ENCODE peak calls at places on chromosomes 4 and X, in six cellular contexts. L is brain microvascular endothelial cell, V is mammary epithelial cell, X is MM.1S, M is cardiac muscle cell, R is ovary. S is an unnamed sample.

GRCh38 chr4:38002451-38003071 is 42.4 kb downstream of the PTTG2 start:
- DNase-seq in L (no peak), V (peak), X (no peak), M (no peak), R (no peak), S (no peak)

GRCh38 chr4:139297001-139297410 is 4.3 kb upstream of the NAA15 start:
- DNase-seq in L (no peak), V (peak), X (peak), M (no peak), R (no peak), S (no peak)

GRCh38 chr4:135192746-135193535 is 991.4 kb upstream of the PABPC4L start:
- DNase-seq in L (peak), V (no peak), X (no peak), M (no peak), R (no peak), S (no peak)

GRCh38 chr4:113952452-113953029 is 26.9 kb downstream of the ARSJ start:
- DNase-seq in L (peak), V (peak), X (peak), M (peak), R (no peak), S (no peak)

GRCh38 chr4:174156239-174156826 is 127.1 kb downstream of the FBXO8 start:
- DNase-seq in L (peak), V (peak), X (peak), M (peak), R (no peak), S (no peak)

GRCh38 chr4:17336524-17336941 is 175.4 kb downstream of the QDPR start:
- DNase-seq in L (no peak), V (peak), X (peak), M (peak), R (peak), S (no peak)

GRCh38 chr4:80566203-80566872 is 230.8 kb downstream of the CFAP299 start:
- DNase-seq in L (no peak), V (no peak), X (no peak), M (no peak), R (no peak), S (no peak)

GRCh38 chr4:38990241-38990640 is 42.0 kb downstream of the TMEM156 start:
- DNase-seq in L (no peak), V (no peak), X (no peak), M (no peak), R (no peak), S (no peak)

GRCh38 chrX:1477801-1478458 is 25.2 kb upstream of the ASMTL start:
- DNase-seq in L (no peak), V (no peak), X (no peak), M (no peak), R (no peak), S (peak)

GRCh38 chr4:4856071-4857000 is 3.1 kb upstream of the MSX1 start:
- DNase-seq in L (no peak), V (no peak), X (no peak), M (no peak), R (no peak), S (no peak)

GRCh38 chrX:106862972-106863688 is 40.0 kb downstream of the RIPPLY1 start:
- DNase-seq in L (peak), V (peak), X (peak), M (peak), R (no peak), S (no peak)

GRCh38 chr4:15262396-15262795 is 165.4 kb upstream of the C1QTNF7 start:
- DNase-seq in L (peak), V (peak), X (no peak), M (no peak), R (no peak), S (no peak)

GRCh38 chr4:166229799-166230198 is 356.8 kb downstream of the TLL1 start:
- DNase-seq in L (no peak), V (no peak), X (no peak), M (no peak), R (no peak), S (no peak)

GRCh38 chr4:37936889-37937498 is 23.2 kb upstream of the PTTG2 start:
- DNase-seq in L (no peak), V (no peak), X (no peak), M (peak), R (no peak), S (peak)

GRCh38 chr4:69075061-69075792 is 21.0 kb upstream of the UGT2B7 start:
- DNase-seq in L (no peak), V (no peak), X (no peak), M (no peak), R (no peak), S (no peak)

GRCh38 chr4:82360298-82361177 is 13.3 kb downstream of the HNRNPD start:
- DNase-seq in L (no peak), V (peak), X (peak), M (peak), R (no peak), S (no peak)

GRCh38 chrX:40012800-40013682 is 84.7 kb downstream of the BCOR start:
- DNase-seq in L (peak), V (peak), X (peak), M (peak), R (peak), S (peak)

GRCh38 chr4:75429208-75429607 is 85.0 kb downstream of the RCHY1 start:
- DNase-seq in L (no peak), V (no peak), X (peak), M (no peak), R (no peak), S (no peak)

GRCh38 chr4:91427171-91427570 is 876.6 kb upstream of the GRID2 start:
- DNase-seq in L (no peak), V (peak), X (no peak), M (no peak), R (no peak), S (no peak)

GRCh38 chr4:166064706-166065105 is 191.7 kb downstream of the TLL1 start:
- DNase-seq in L (no peak), V (peak), X (no peak), M (no peak), R (no peak), S (no peak)

GRCh38 chrX:119391279-119391678 is 7.9 kb upstream of the SLC25A43 start:
- DNase-seq in L (peak), V (peak), X (peak), M (peak), R (no peak), S (no peak)

GRCh38 chr4:20278195-20278594 is 26.5 kb downstream of the SLIT2 start:
- DNase-seq in L (no peak), V (no peak), X (no peak), M (no peak), R (no peak), S (no peak)

GRCh38 chr4:91288702-91289311 is 1015.0 kb upstream of the GRID2 start:
- DNase-seq in L (no peak), V (no peak), X (no peak), M (no peak), R (no peak), S (no peak)

GRCh38 chr4:42327323-42327722 is 70.0 kb upstream of the SHISA3 start:
- DNase-seq in L (no peak), V (no peak), X (no peak), M (peak), R (no peak), S (no peak)

GRCh38 chr4:55312491-55313101 is 33.4 kb upstream of the SRD5A3 start:
- DNase-seq in L (peak), V (peak), X (peak), M (peak), R (peak), S (no peak)

GRCh38 chr4:11949355-11949754 is 520.7 kb upstream of the HS3ST1 start:
- DNase-seq in L (no peak), V (no peak), X (no peak), M (no peak), R (no peak), S (no peak)

GRCh38 chr4:152678841-152679240 is 956 bp downstream of the TMEM154 start:
- DNase-seq in L (no peak), V (peak), X (no peak), M (no peak), R (no peak), S (no peak)
- H3K4me3 ChIP-seq in L (peak), V (peak), X (peak), M (no peak), R (no peak), S (no peak)

GRCh38 chr4:3462790-3463415 is at the start of gene DOK7:
- DNase-seq in L (no peak), V (no peak), X (no peak), M (no peak), R (no peak), S (no peak)

GRCh38 chr4:3460926-3461325 is 2.2 kb upstream of the DOK7 start:
- DNase-seq in L (no peak), V (no peak), X (no peak), M (no peak), R (no peak), S (no peak)

GRCh38 chr4:3463556-3464348 is 646 bp downstream of the DOK7 start:
- DNase-seq in L (no peak), V (no peak), X (no peak), M (no peak), R (no peak), S (no peak)

GRCh38 chr4:3462321-3462789 is 751 bp upstream of the DOK7 start:
- DNase-seq in L (no peak), V (no peak), X (no peak), M (no peak), R (no peak), S (no peak)

GRCh38 chr4:3461515-3462291 is 1.4 kb upstream of the DOK7 start:
- DNase-seq in L (no peak), V (peak), X (no peak), M (peak), R (no peak), S (peak)
- H3K4me3 ChIP-seq in L (no peak), V (no peak), X (no peak), M (no peak), R (no peak), S (no peak)

DNA sequence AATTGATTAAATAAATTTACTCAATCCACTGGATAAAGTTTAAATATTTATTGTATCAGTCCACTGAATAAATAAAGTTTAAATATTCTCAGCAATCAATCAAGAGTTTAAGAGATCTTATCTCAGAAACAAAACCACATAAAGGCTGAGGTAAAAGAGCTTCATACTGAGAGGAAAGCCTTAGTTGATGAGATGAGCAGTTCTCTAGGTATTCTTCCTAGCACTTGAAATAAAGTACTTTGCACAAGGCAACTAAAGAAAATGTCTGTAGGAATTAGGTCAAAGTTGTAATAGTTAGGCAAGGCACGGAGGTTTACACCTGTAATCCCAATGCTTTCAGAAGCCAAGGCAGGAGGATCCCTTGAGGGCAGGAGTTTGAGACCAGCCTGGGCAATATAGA is 63.5 kb downstream of the UCHL1 start:
- DNase-seq in L (no peak), V (no peak), X (no peak), M (no peak), R (no peak), S (no peak)
- H3K4me3 ChIP-seq in L (no peak), V (no peak), X (no peak), M (no peak), R (no peak), S (no peak)

GRCh38 chr4:27716693-27717505 is 856.3 kb downstream of the STIM2 start:
- DNase-seq in L (no peak), V (no peak), X (no peak), M (no peak), R (no peak), S (no peak)
- H3K4me3 ChIP-seq in L (no peak), V (no peak), X (no peak), M (no peak), R (no peak), S (no peak)

GRCh38 chrX:108732630-108733321 is 3.6 kb downstream of the IRS4 start:
- DNase-seq in L (no peak), V (no peak), X (peak), M (no peak), R (peak), S (no peak)

GRCh38 chrX:108736509-108737479 is at the start of gene IRS4:
- DNase-seq in L (no peak), V (peak), X (peak), M (peak), R (peak), S (no peak)

GRCh38 chrX:108734426-108734825 is 1.9 kb downstream of the IRS4 start:
- DNase-seq in L (no peak), V (no peak), X (no peak), M (no peak), R (no peak), S (no peak)

GRCh38 chrX:108735680-108736508 is 469 bp downstream of the IRS4 start:
- DNase-seq in L (no peak), V (peak), X (no peak), M (peak), R (peak), S (no peak)

DNA sequence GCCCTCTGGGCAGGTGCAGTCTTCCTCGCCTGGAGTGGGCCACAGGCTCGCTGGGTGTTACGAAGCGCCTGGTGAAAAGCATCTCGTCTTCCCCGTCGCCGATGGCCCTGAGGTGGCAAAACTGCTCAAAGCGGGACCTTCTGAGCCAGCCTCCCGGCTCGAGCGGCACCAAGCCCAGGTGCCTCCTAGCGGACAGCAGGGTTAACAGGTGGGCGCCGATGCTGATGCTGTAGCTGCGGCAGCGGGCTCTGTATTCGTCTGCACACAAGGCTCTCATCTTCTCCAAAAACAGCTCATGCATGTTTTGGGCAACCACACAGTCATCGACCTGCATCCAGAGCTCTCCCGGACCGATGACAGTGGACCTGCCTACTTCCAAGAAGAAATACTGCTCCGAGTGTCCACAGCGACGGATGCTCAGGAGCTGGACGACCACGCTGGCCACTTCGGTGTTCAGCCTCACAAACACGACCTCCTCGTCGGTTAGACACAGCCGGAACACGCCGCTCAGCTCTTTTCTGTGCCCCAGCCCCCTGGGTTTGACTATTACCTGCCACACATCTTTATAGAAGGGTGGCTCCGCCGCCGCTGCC is 1.2 kb downstream of the IRS4 start:
- DNase-seq in L (no peak), V (no peak), X (no peak), M (no peak), R (no peak), S (no peak)
- H3K4me3 ChIP-seq in L (no peak), V (no peak), X (no peak), M (peak), R (peak), S (peak)

GRCh38 chr4:6986067-6986780 is 56.9 kb upstream of the TADA2B start:
- DNase-seq in L (peak), V (peak), X (no peak), M (peak), R (peak), S (no peak)

GRCh38 chr4:6986781-6987565 is 56.2 kb upstream of the TADA2B start:
- DNase-seq in L (peak), V (peak), X (peak), M (peak), R (peak), S (peak)

GRCh38 chr4:6989331-6989923 is 53.7 kb upstream of the TADA2B start:
- DNase-seq in L (no peak), V (no peak), X (no peak), M (no peak), R (no peak), S (no peak)

GRCh38 chr4:6987566-6987920 is 55.6 kb upstream of the TADA2B start:
- DNase-seq in L (no peak), V (peak), X (peak), M (no peak), R (no peak), S (no peak)

DNA sequence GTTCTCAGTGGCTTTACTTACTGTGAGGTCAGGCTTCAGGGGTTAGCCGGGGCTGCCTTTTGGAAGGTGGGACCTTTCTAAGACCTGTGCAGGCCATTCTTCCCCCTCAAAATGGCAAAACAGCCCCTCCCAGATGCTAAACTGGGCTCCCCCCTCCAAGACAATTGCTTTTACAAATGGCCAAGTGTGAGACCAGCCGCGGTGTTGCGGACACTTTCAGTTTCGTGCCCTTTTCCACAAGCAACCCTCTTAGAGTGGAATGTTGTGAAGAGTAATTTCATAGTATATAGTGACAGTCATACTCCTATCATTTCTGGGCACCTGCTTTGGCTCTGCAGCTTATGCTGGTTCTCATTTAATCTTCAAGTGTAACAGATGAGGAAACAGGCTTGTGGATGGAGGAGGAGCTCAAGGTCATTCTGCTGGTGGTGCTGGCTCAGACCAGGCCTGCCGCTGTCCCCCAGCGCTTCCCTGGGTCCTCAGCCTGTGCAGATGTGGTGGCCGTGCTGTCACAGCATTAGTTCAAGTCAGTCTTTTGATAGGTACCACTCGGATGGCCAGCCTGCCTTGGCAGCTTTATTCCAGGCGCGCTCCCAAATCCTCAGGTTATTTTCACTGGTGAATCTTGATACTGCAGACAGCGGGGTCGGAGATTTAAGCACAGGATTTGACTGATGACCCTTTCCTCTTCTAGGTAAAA is 55.0 kb upstream of the TADA2B start:
- DNase-seq in L (no peak), V (no peak), X (peak), M (no peak), R (no peak), S (no peak)
- H3K4me3 ChIP-seq in L (peak), V (peak), X (peak), M (peak), R (peak), S (peak)

DNA sequence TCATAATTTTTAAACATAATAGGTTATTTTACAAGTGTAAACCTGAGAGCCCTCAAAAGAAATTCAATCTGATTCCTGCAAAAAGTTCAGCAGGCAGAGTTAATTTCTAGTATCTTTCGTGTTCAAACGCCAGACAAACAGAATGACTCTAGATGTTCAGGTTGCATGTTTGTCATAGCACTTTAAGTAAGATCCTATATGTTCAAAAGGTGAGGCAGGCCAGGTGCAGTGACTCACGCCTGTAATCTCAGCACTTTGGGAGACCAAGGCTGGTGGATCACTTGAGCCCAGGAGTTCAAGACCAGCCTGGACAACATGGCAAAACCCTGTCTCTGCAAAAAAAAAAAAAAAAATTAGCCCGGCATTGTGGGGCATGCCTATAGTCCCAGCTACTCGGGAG is 1.1 kb upstream of the RASSF6 start:
- DNase-seq in L (no peak), V (no peak), X (no peak), M (no peak), R (no peak), S (no peak)
- H3K4me3 ChIP-seq in L (no peak), V (peak), X (no peak), M (no peak), R (no peak), S (no peak)

GRCh38 chrX:136196691-136197155 is 49.4 kb downstream of the FHL1 start:
- DNase-seq in L (no peak), V (no peak), X (no peak), M (no peak), R (no peak), S (no peak)
- H3K4me3 ChIP-seq in L (no peak), V (no peak), X (no peak), M (no peak), R (no peak), S (peak)

S was measured in coronary artery.